ENCODE peak calls at places on chromosomes 16 and 17, in ten cellular contexts. O is heart right ventricle, T is fibroblast of lung, M is tibial nerve, A is uterus, I is heart left ventricle, U is mammary epithelial cell, X is right lobe of liver, R is lung, N is upper lobe of left lung. V is an unnamed sample.

GRCh38 chr16:49528564-49529150 is 155.1 kb downstream of the C16orf78 start:
- DNase-seq in R (no peak), I (no peak), N (no peak), A (no peak), X (no peak), T (no peak), O (no peak), M (no peak), U (no peak), V (peak; percentile 65)

GRCh38 chr16:25260416-25260815 is 2.8 kb upstream of the ZKSCAN2 start:
- DNase-seq in R (no peak), O (no peak), N (no peak), I (no peak), U (peak; percentile 11), T (peak; percentile 16), X (no peak), M (no peak), A (no peak), V (no peak)

GRCh38 chr17:69447726-69448125 is 33.2 kb downstream of the MAP2K6 start:
- DNase-seq in O (peak; percentile 24), M (no peak), X (no peak), N (no peak), R (no peak), U (no peak), T (no peak), I (peak; percentile 58), A (no peak), V (peak; percentile 60)

GRCh38 chr16:11669380-11670146 is 1.3 kb downstream of the SNN start:
- DNase-seq in N (peak; percentile 80), X (peak; percentile 65), R (peak; percentile 59), A (peak; percentile 54), I (peak; percentile 76), O (peak; percentile 66), T (no peak), U (no peak), M (peak; percentile 51), V (peak; percentile 80)

GRCh38 chr17:67246648-67247415 is 1.8 kb upstream of the HELZ start:
- DNase-seq in M (no peak), O (no peak), T (peak; percentile 73), X (peak; percentile 55), U (peak; percentile 97), A (peak; percentile 32), I (no peak), R (peak; percentile 83), N (peak; percentile 91), V (peak; percentile 54)

GRCh38 chr16:75559564-75560372 is 3.7 kb upstream of the TMEM231 start:
- DNase-seq in U (peak; percentile 28), I (peak; percentile 54), M (no peak), R (no peak), O (peak; percentile 53), T (peak; percentile 73), X (no peak), N (no peak), A (no peak), V (no peak)

GRCh38 chr16:52852978-52853377 is 199.7 kb downstream of the CHD9NB start:
- DNase-seq in X (no peak), A (no peak), M (no peak), N (no peak), U (no peak), R (no peak), O (no peak), T (no peak), I (no peak), V (no peak)

GRCh38 chr17:58617563-58617962 is 74.3 kb downstream of the TEX14 start:
- DNase-seq in R (no peak), A (no peak), M (no peak), O (no peak), I (no peak), N (no peak), T (no peak), X (no peak), U (no peak), V (no peak)

GRCh38 chr16:78455861-78456260 is 356.4 kb downstream of the WWOX start:
- DNase-seq in N (no peak), R (no peak), I (no peak), X (no peak), O (no peak), U (no peak), M (no peak), A (no peak), T (no peak), V (no peak)

GRCh38 chr16:78460428-78460827 is 361.0 kb downstream of the WWOX start:
- DNase-seq in N (no peak), M (no peak), O (no peak), I (no peak), R (no peak), T (no peak), A (no peak), X (no peak), U (no peak), V (no peak)

GRCh38 chr16:78461496-78461938 is 362.1 kb downstream of the WWOX start:
- DNase-seq in T (no peak), U (no peak), N (no peak), I (no peak), A (no peak), M (no peak), X (no peak), R (no peak), O (no peak), V (no peak)

GRCh38 chr16:78461087-78461486 is 361.6 kb downstream of the WWOX start:
- DNase-seq in O (no peak), I (no peak), A (no peak), N (no peak), R (no peak), M (no peak), T (no peak), X (no peak), U (no peak), V (no peak)

DNA sequence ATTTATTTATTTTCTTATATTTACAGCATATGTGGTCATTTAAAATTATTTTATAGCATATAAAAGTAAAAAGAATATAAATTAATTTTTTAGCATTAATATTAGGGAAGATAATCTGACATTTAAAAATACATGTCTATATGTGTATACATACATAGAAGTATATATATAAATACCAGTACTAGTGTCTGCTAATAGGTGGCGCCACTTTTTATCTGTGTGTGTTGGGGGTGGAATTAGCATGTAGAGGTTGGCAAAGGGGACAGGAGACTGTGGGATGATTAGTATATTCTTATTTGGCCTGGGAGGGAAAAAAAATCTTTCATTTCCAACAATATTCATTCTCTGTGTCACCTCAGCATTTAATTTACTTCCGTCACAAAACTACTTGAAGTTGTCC is 359.1 kb downstream of the WWOX start:
- DNase-seq in I (no peak), T (no peak), U (no peak), A (no peak), X (no peak), R (no peak), M (no peak), O (no peak), N (no peak), V (no peak)
- TF ChIP-seq CTCF in I (no peak), T (no peak), U (no peak), A (no peak), X (no peak), R (no peak), M (no peak), O (no peak), N (no peak), V (no peak)

DNA sequence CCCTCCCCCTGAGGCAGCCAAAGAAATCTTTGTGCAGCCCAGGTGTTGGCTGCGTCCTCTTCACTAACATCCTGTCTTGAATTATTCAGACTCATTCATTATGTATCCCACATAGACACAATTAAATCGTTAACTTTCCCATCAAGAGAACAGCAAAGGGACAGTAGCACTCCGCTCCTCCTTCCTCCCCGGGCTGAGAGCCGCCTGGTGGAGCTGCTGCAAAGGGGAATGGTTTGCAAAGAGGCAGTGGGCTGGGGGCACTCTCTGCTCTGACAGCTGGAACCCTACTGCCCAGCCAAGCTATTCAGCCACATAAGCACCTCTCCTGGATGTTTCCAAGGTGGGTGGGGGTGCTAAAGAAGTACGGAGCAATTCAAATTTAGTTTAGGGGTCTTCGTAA is 289.9 kb upstream of the SOX9 start:
- DNase-seq in N (no peak), X (no peak), M (no peak), T (no peak), A (no peak), O (no peak), U (no peak), R (no peak), I (no peak), V (no peak)
- H3K4me1 ChIP-seq in N (no peaks in the 10 kb centered on the region), X (no peaks in the 10 kb centered on the region), M (no peaks in the 10 kb centered on the region), T (no peaks in the 10 kb centered on the region), A (no peaks in the 10 kb centered on the region), O (no peaks in the 10 kb centered on the region), U (no peaks in the 10 kb centered on the region), R (no peaks in the 10 kb centered on the region), I (peaks cover 4% of the 10 kb centered on the region), V (no peaks in the 10 kb centered on the region)

GRCh38 chr16:67170948-67171649 is 761 bp downstream of the NOL3 start:
- DNase-seq in R (no peak), T (peak; percentile 33), M (no peak), I (no peak), N (no peak), O (no peak), X (no peak), U (no peak), A (no peak), V (no peak)

GRCh38 chr16:67170168-67170947 is at the start of gene NOL3:
- DNase-seq in U (peak; percentile 73), T (peak; percentile 80), X (peak; percentile 94), N (peak; percentile 90), O (peak; percentile 86), I (peak; percentile 93), A (peak; percentile 83), R (peak; percentile 84), M (peak; percentile 76), V (peak; percentile 91)

GRCh38 chr16:67174706-67175231 is 4.4 kb downstream of the NOL3 start:
- DNase-seq in A (no peak), O (no peak), N (no peak), T (no peak), X (no peak), M (no peak), U (no peak), R (no peak), I (no peak), V (no peak)

GRCh38 chr16:67173808-67174705 is 3.7 kb downstream of the NOL3 start:
- DNase-seq in N (peak; percentile 94), U (peak; percentile 92), X (peak; percentile 92), M (peak; percentile 72), A (peak; percentile 70), T (peak; percentile 86), R (peak; percentile 86), O (peak; percentile 82), I (peak; percentile 95), V (peak; percentile 91)

DNA sequence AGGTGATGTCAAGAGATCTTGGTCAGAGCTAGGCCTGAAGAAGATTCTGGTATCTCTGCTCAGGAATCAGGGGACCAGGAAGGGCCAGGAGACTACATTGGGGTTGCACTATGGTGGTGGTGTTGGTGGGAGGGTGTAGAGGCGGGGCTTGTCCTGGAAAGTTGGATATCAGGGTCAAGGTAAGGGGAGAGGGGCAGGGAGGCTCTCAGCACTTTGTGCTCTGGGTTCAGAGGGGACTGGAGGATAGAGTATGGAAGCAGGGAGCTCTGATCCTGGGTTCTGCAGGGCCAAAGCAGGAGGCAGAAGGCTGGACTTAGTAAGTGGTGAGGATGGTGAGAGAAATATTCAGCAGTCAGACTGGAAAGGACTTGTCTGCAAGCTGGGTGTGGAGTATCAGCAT is 3.0 kb downstream of the NOL3 start:
- DNase-seq in X (no peak), M (no peak), O (no peak), N (no peak), R (no peak), I (no peak), U (no peak), T (no peak), A (no peak), V (no peak)
- H3K4me3 ChIP-seq in X (peak overlapping the region; percentile 48), M (no peak overlapping the region), O (no peak overlapping the region), N (no peak overlapping the region), R (no peak overlapping the region), I (peak overlapping the region; percentile 62), U (peak overlapping the region; percentile 19), T (no peak overlapping the region), A (no peak overlapping the region), V (peak overlapping the region; percentile 37)

DNA sequence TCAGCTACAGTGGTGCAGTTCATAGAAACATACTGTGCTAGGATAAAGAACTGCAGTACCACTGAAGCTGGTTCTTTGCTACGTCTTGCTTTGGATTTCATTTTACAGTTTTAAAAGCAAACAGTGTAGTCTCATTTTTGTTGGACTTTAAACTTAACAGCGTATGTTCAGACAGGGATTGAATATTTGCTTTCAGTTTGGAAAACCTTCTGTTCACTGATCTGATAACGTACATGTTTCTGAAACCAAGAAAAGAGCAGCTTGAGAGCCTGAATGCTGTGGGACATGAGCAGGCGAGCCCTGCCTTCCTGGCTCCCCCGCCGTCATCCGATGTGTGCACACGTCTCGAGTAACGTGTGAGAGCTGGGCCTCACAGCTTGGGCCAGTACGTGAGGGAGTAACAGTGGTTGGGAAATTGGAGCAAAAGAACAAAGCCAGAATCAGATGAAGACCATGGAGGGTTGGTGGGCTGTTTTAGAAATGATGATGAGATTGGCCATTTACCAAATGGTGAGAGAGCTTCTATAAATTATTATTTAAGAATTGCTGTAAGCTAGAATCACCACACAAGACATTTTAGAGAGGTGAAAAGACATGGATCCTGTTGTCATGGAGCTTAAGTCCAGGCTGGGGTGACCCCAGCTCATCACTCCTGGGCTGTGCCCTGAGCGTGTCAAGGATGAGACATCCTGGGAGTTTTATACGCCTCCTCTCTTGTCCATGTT is 20.8 kb upstream of the CLEC18C start:
- DNase-seq in A (no peak), O (no peak), U (no peak), M (no peak), R (no peak), T (no peak), X (peak; percentile 39), N (no peak), I (no peak), V (no peak)
- TF ChIP-seq CTCF in A (no peak), O (no peak), U (no peak), M (no peak), R (no peak), T (no peak), X (no peak), N (no peak), I (no peak), V (no peak)